ENCODE peak calls at places on chromosomes 1 and 21, in seven cellular contexts. O is stimulated activated CD8-positive, alpha-beta memory T cell treated with anti-CD3 and anti-CD28 coated beads, Interleukin-4, amount 100 ng/mL, for 4 hours; Q is posterior cingulate gyrus; F is GM13977; L is substantia nigra; Z is ACHN; Y is pons. K is an unnamed sample.

GRCh38 chr21:35394049-35394448 is 344.9 kb upstream of the RUNX1 start:
- DNase-seq in O (no peak), Q (no peak), F (no peak), L (no peak), Z (no peak), Y (no peak), K (no peak)

GRCh38 chr1:3231826-3232225 is 162.8 kb downstream of the PRDM16 start:
- DNase-seq in O (no peak), Q (no peak), F (no peak), L (no peak), Z (no peak), Y (no peak), K (no peak)

GRCh38 chr1:212286437-212287131 is 1.4 kb downstream of the PPP2R5A start:
- DNase-seq in O (no peak), Q (no peak), F (no peak), L (no peak), Z (peak), Y (peak), K (no peak)

GRCh38 chr1:90198616-90199015 is 203.7 kb downstream of the ZNF326 start:
- DNase-seq in O (no peak), Q (no peak), F (no peak), L (no peak), Z (no peak), Y (no peak), K (no peak)

GRCh38 chr1:116990612-116991151 is 10.9 kb upstream of the CD101 start:
- DNase-seq in O (no peak), Q (no peak), F (no peak), L (peak), Z (no peak), Y (peak), K (peak)

GRCh38 chr1:219236933-219237610 is 63.4 kb downstream of the LYPLAL1 start:
- DNase-seq in O (no peak), Q (no peak), F (no peak), L (no peak), Z (peak), Y (no peak), K (no peak)

GRCh38 chr1:36494971-36495370 is 12.3 kb upstream of the CSF3R start:
- DNase-seq in O (no peak), Q (no peak), F (no peak), L (no peak), Z (no peak), Y (no peak), K (no peak)

GRCh38 chr1:205263580-205264190 is 35.9 kb downstream of the TMCC2 start:
- DNase-seq in O (no peak), Q (peak), F (no peak), L (no peak), Z (no peak), Y (no peak), K (no peak)

GRCh38 chr1:44501022-44501910 is 96.2 kb downstream of the RNF220 start:
- DNase-seq in O (no peak), Q (peak), F (no peak), L (peak), Z (no peak), Y (peak), K (no peak)

GRCh38 chr1:92301021-92301420 is 2.2 kb downstream of the RPAP2 start:
- DNase-seq in O (no peak), Q (no peak), F (no peak), L (no peak), Z (no peak), Y (no peak), K (no peak)

GRCh38 chr1:9529190-9529589 is 10.1 kb upstream of the SLC25A33 start:
- DNase-seq in O (no peak), Q (no peak), F (peak), L (no peak), Z (no peak), Y (peak), K (no peak)

GRCh38 chr1:89425056-89425455 is 61.2 kb downstream of the GBP6 start:
- DNase-seq in O (no peak), Q (no peak), F (no peak), L (no peak), Z (no peak), Y (no peak), K (no peak)

GRCh38 chr1:18297896-18298648 is 182.7 kb upstream of the KLHDC7A start:
- DNase-seq in O (no peak), Q (no peak), F (no peak), L (no peak), Z (no peak), Y (no peak), K (no peak)

GRCh38 chr1:227961651-227962050 is 13.9 kb upstream of the WNT9A start:
- DNase-seq in O (no peak), Q (no peak), F (no peak), L (no peak), Z (no peak), Y (no peak), K (no peak)

GRCh38 chr1:110107867-110108469 is 4.3 kb upstream of the UBL4B start:
- DNase-seq in O (no peak), Q (peak), F (no peak), L (no peak), Z (no peak), Y (no peak), K (no peak)

GRCh38 chr1:53574621-53575020 is 115.4 kb downstream of the DMRTB1 start:
- DNase-seq in O (no peak), Q (peak), F (no peak), L (no peak), Z (no peak), Y (no peak), K (no peak)

GRCh38 chr1:6580119-6580587 is 359 bp downstream of the ZBTB48 start:
- DNase-seq in O (no peak), Q (no peak), F (peak), L (no peak), Z (peak), Y (no peak), K (no peak)

GRCh38 chr1:111948209-111949131 is 41.0 kb downstream of the KCND3 start:
- DNase-seq in O (no peak), Q (peak), F (no peak), L (no peak), Z (peak), Y (peak), K (no peak)

GRCh38 chr1:192153276-192153675 is 5.0 kb upstream of the RGS18 start:
- DNase-seq in O (no peak), Q (no peak), F (no peak), L (no peak), Z (peak), Y (no peak), K (no peak)

GRCh38 chr1:158893654-158894053 is 37.7 kb upstream of the PYHIN1 start:
- DNase-seq in O (no peak), Q (no peak), F (no peak), L (no peak), Z (no peak), Y (no peak), K (no peak)

GRCh38 chr1:206662396-206663092 is 22.2 kb upstream of the MAPKAPK2 start:
- DNase-seq in O (no peak), Q (no peak), F (no peak), L (no peak), Z (no peak), Y (no peak), K (no peak)

GRCh38 chr1:92029241-92029922 is 403 bp upstream of the EPHX4 start:
- DNase-seq in O (no peak), Q (peak), F (no peak), L (no peak), Z (no peak), Y (no peak), K (no peak)

GRCh38 chr1:244449936-244450508 is 1.7 kb downstream of the ADSS2 start:
- DNase-seq in O (no peak), Q (no peak), F (no peak), L (no peak), Z (no peak), Y (peak), K (no peak)

GRCh38 chr21:46608672-46609111 is 3.8 kb upstream of the S100B start:
- DNase-seq in O (no peak), Q (no peak), F (peak), L (no peak), Z (no peak), Y (no peak), K (no peak)

GRCh38 chr1:162694911-162695310 is 62.6 kb downstream of the DDR2 start:
- DNase-seq in O (no peak), Q (no peak), F (no peak), L (no peak), Z (no peak), Y (no peak), K (no peak)

GRCh38 chr1:24963099-24963872 is 33.2 kb upstream of the RUNX3 start:
- DNase-seq in O (no peak), Q (peak), F (no peak), L (no peak), Z (no peak), Y (no peak), K (no peak)